ENCODE peak calls at places on chromosomes 11 and 22, in eight cellular contexts. Q is uterus; M is psoas muscle; C is pancreas; A is CD4-positive, CD25-positive, alpha-beta regulatory T cell; H is heart left ventricle; K is heart right ventricle; S is ovary. P is an unnamed sample. For H3K4me1, the result is how much of the 10 kb centered on the place peaks cover.

GRCh38 chr11:94734563-94735275 is 33.4 kb upstream of the AMOTL1 start:
- DNase-seq in Q (no peak), M (no peak), C (no peak), A (no peak), H (no peak), K (no peak), S (no peak), P (no peak)

GRCh38 chr22:44459041-44459440 is 39.0 kb downstream of the RTL6 start:
- DNase-seq in Q (no peak), M (no peak), C (no peak), A (no peak), H (no peak), K (no peak), S (no peak), P (no peak)

GRCh38 chr11:116107229-116107628 is 603.0 kb upstream of the CADM1 start:
- DNase-seq in Q (no peak), M (no peak), C (no peak), A (no peak), H (no peak), K (no peak), S (no peak), P (no peak)

GRCh38 chr11:96748639-96749370 is 359.0 kb downstream of the JRKL start:
- DNase-seq in Q (no peak), M (no peak), C (no peak), A (no peak), H (no peak), K (no peak), S (no peak), P (no peak)

GRCh38 chr11:69718147-69718546 is 14.3 kb upstream of the FGF19 start:
- DNase-seq in Q (no peak), M (no peak), C (no peak), A (no peak), H (peak), K (peak), S (no peak), P (no peak)

GRCh38 chr11:33634291-33634834 is 66.3 kb downstream of the C11orf91 start:
- DNase-seq in Q (no peak), M (no peak), C (no peak), A (no peak), H (no peak), K (no peak), S (no peak), P (no peak)

GRCh38 chr11:122750047-122750446 is 88.3 kb upstream of the CRTAM start:
- DNase-seq in Q (no peak), M (no peak), C (no peak), A (no peak), H (no peak), K (no peak), S (no peak), P (no peak)

GRCh38 chr22:18966748-18967147 is 30.7 kb upstream of the PRODH start:
- DNase-seq in Q (no peak), M (no peak), C (no peak), A (no peak), H (no peak), K (no peak), S (no peak), P (peak)

GRCh38 chr11:90594658-90595057 is 371.8 kb upstream of the CHORDC1 start:
- DNase-seq in Q (no peak), M (no peak), C (no peak), A (no peak), H (no peak), K (peak), S (no peak), P (no peak)

GRCh38 chr11:62545437-62546243 is 966 bp downstream of the AHNAK start:
- DNase-seq in Q (peak), M (peak), C (peak), A (no peak), H (peak), K (peak), S (peak), P (peak)

DNA sequence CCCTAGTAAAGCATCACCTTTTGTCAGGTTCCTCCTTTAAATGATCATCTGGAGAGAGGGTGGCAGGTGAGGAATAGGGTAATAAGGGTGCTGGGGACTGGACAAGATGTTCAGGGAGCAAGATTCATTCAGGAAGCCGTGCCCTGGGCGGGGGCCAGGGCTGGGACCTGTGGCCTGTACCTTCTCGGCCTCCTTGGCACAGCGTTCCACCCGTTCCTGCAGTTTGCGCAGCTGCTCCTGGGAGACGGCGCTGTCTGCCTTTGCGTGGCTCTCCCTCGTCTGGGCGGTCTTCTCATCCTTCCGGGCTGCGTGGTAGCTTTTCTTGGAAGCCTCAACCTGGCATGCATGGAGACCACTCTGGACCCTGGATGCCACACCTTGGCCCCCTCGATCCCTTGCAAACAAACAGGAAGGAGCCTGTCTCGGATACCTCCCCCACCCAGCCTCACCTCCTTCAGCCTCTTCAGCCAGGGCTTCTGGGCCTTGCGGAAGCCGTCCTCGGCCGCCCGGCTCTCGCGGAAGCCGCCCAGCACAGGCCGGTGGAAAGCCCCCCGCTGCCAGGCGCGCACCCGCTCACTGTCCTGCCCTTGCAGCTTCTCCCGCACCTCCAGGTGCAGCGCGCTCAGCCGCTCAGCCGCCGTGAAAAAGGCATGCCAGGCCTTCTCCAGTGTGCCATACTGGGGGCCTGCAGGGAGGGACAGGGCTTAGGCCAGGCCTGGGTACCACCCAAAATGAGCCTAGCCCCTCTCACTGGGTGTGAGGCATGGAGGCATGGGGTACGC is 3.5 kb upstream of the ARFGAP2 start:
- DNase-seq in Q (no peak), M (no peak), C (no peak), A (no peak), H (no peak), K (no peak), S (no peak), P (no peak)
- H3K4me1 ChIP-seq in Q (under half), M (half or more), C (under half), A (under half), H (half or more), K (half or more), S (under half), P (under half)

GRCh38 chr22:20741008-20741633 is 32.8 kb upstream of the SERPIND1 start:
- DNase-seq in Q (no peak), M (no peak), C (no peak), A (no peak), H (no peak), K (no peak), S (no peak), P (no peak)
- H3K4me1 ChIP-seq in Q (under half), M (under half), C (under half), A (under half), H (under half), K (under half), S (under half), P (under half)

DNA sequence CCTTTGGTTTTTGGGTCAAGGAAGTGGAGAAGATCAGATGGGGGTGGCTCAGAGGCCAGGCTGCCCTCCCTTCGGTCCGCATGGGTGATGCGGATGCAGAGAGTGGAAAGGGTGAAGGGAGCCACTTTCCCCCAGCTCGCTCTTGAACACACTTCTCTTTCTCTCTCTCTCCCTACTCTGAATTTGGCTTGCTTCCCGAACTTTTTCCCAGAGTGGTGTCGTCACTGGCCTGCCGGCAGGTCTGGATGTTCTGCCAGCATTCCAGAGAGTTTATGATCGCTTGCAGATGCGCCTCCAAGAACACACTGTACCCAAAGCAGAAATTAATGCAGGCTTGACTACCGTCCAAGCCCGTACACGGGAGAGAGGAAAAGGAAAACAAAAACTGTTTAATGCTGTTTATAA is 103.2 kb downstream of the ZBTB16 start:
- DNase-seq in Q (peak), M (peak), C (peak), A (no peak), H (peak), K (peak), S (peak), P (peak)
- H3K4me1 ChIP-seq in Q (half or more), M (half or more), C (half or more), A (half or more), H (half or more), K (half or more), S (half or more), P (half or more)

GRCh38 chr11:65118097-65118837 is 766 bp upstream of the ZNHIT2 start:
- DNase-seq in Q (no peak), M (no peak), C (peak), A (no peak), H (no peak), K (no peak), S (no peak), P (no peak)

GRCh38 chr11:65114538-65115171 is 2.8 kb downstream of the ZNHIT2 start:
- DNase-seq in Q (no peak), M (no peak), C (no peak), A (no peak), H (no peak), K (no peak), S (no peak), P (no peak)

GRCh38 chr11:65117206-65118096 is at the start of gene ZNHIT2:
- DNase-seq in Q (peak), M (peak), C (peak), A (peak), H (peak), K (peak), S (peak), P (peak)

GRCh38 chr11:65115361-65116082 is 2.0 kb downstream of the ZNHIT2 start:
- DNase-seq in Q (no peak), M (no peak), C (no peak), A (no peak), H (no peak), K (no peak), S (no peak), P (no peak)

DNA sequence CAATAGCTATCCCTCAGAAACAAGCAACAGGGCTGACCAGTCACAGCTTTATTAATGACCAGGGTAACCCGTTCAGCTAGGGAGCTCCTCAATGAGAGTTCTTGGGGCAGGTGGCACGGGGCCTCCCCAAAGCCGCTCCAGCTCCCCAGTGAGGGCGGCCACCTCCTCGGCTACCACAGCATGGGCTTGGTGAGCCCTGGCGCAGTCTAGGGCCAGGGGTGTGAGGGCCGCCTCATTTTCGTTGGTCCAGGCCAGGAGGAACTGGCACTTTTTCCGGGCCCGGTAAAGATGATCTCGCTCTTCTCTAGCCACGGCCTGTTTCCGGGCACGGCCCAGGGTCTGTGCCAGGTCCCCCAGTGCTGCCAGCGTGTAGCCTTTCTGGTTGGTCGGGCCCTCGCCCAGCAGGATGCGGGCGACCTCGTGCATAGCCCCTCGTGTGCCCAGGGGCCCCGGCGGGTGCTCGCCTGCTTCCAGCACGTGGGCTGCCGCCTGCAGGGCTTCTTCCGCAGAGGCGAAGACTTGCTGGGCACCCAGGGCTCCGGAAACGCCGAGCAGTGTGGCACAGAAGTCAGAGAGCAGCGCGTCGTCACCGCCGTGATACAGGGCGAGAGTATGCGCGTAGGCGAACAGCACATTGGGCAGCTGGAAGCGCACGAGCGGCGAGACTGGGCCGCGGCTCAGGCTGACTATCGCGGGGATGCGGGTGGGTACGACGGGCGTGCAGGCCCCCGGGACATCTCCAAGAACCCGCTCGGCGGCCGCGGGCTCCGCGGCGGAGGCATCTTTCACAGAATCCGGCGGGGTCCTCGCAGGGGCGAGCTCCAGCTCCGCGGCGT is 913 bp downstream of the ZNHIT2 start:
- DNase-seq in Q (peak), M (peak), C (peak), A (peak), H (peak), K (no peak), S (no peak), P (peak)
- H3K4me1 ChIP-seq in Q (under half), M (under half), C (under half), A (half or more), H (half or more), K (half or more), S (under half), P (half or more)

GRCh38 chr11:57430946-57431345 is 4.0 kb upstream of the SLC43A3 start:
- DNase-seq in Q (no peak), M (no peak), C (no peak), A (no peak), H (no peak), K (no peak), S (no peak), P (no peak)
- H3K4me1 ChIP-seq in Q (under half), M (under half), C (under half), A (under half), H (under half), K (under half), S (under half), P (half or more)

GRCh38 chr11:83009999-83010398 is 61.7 kb downstream of the RAB30 start:
- DNase-seq in Q (no peak), M (no peak), C (no peak), A (no peak), H (no peak), K (no peak), S (no peak), P (no peak)
- H3K4me1 ChIP-seq in Q (under half), M (half or more), C (under half), A (under half), H (half or more), K (half or more), S (under half), P (under half)

GRCh38 chr22:29310065-29310862 is 3.8 kb downstream of the GAS2L1 start:
- DNase-seq in Q (peak), M (no peak), C (peak), A (no peak), H (no peak), K (no peak), S (no peak), P (no peak)

GRCh38 chr22:29311468-29312217 is 3.9 kb downstream of the RASL10A start:
- DNase-seq in Q (no peak), M (no peak), C (peak), A (no peak), H (peak), K (peak), S (no peak), P (peak)

GRCh38 chr22:29312218-29313125 is 3.0 kb downstream of the RASL10A start:
- DNase-seq in Q (no peak), M (no peak), C (no peak), A (no peak), H (no peak), K (no peak), S (no peak), P (peak)

GRCh38 chr22:29309332-29310064 is 3.0 kb downstream of the GAS2L1 start:
- DNase-seq in Q (peak), M (no peak), C (peak), A (no peak), H (peak), K (peak), S (no peak), P (peak)

GRCh38 chr22:29310863-29311339 is 4.5 kb downstream of the GAS2L1 start:
- DNase-seq in Q (peak), M (peak), C (peak), A (no peak), H (peak), K (peak), S (peak), P (peak)
- H3K4me1 ChIP-seq in Q (under half), M (under half), C (under half), A (under half), H (half or more), K (half or more), S (under half), P (half or more)

DNA sequence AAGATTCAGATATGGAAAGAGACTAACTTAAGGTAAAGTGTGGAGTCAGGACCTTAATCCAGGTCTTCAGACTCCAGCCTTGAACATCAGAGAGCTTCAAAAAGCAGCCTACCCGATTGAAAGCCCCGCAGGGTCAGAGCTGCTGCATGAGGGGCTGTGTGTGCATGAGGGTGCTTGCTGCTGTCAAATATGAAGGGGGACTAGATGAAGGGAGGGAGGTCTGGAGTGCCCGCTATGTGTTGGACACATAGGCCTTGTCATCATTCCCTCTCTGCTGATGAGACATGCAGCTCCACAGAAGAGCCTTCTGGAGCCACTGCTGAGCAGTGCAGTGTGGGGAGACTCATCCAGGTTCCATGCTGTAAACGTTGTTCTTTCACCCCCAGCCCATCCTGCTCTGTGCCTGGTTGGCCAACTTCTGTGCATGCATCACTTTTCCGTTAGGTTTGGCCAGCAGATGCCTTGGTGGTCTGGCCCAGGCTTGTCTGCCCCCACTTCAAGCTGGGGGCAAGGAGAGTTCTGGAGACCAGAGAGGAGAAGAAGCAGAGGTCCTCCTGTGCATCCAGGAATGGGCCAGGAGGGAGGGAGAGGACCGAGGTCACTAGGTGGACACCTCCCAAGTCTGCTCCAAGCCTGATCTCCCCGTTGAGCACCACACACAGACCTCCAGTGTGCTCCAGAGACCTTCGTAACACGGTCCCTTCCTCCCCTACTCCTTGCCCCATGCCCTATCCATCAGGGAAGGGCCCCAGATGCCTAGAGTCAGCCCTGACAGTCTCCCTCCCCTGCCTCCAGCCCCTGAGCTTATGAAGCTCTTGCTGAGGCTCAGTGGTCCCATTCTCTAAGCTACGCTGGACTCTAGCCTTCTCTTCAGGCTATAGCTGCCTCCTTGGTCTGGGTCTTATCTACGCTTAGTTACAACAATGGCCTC is 32.0 kb downstream of the LRRC32 start:
- DNase-seq in Q (no peak), M (no peak), C (no peak), A (no peak), H (peak), K (no peak), S (peak), P (no peak)
- H3K4me1 ChIP-seq in Q (under half), M (under half), C (under half), A (under half), H (under half), K (under half), S (under half), P (under half)

GRCh38 chr11:3950996-3951662 is 95.7 kb downstream of the STIM1 start:
- DNase-seq in Q (no peak), M (no peak), C (no peak), A (peak), H (no peak), K (no peak), S (no peak), P (no peak)

GRCh38 chr11:3955299-3955665 is 99.8 kb downstream of the STIM1 start:
- DNase-seq in Q (no peak), M (no peak), C (no peak), A (no peak), H (no peak), K (no peak), S (no peak), P (no peak)

GRCh38 chr11:3954448-3955298 is 99.2 kb downstream of the STIM1 start:
- DNase-seq in Q (no peak), M (no peak), C (no peak), A (no peak), H (no peak), K (no peak), S (no peak), P (no peak)

GRCh38 chr11:3953327-3953726 is 97.9 kb downstream of the STIM1 start:
- DNase-seq in Q (no peak), M (no peak), C (no peak), A (no peak), H (no peak), K (no peak), S (no peak), P (no peak)

GRCh38 chr11:3952715-3953114 is 97.3 kb downstream of the STIM1 start:
- DNase-seq in Q (no peak), M (no peak), C (no peak), A (no peak), H (no peak), K (no peak), S (no peak), P (no peak)
- H3K4me1 ChIP-seq in Q (under half), M (half or more), C (under half), A (half or more), H (under half), K (under half), S (under half), P (under half)

GRCh38 chr11:114259551-114259983 is 36.6 kb upstream of the NNMT start:
- DNase-seq in Q (no peak), M (no peak), C (no peak), A (no peak), H (no peak), K (no peak), S (no peak), P (no peak)
- H3K4me1 ChIP-seq in Q (under half), M (half or more), C (under half), A (under half), H (under half), K (half or more), S (under half), P (half or more)